ENCODE peak calls at places on chromosomes 7 and 10, in eight cellular contexts. U is NCI-H524; P is GM04504; S is CD8-positive, alpha-beta memory T cell; T is EL; V is activated T-cell treated with anti-CD3 and anti-CD28 coated beads for 1 hour; R is fibroblast of pulmonary artery; D is ELR. I is an unnamed sample.

GRCh38 chr7:25832926-25833325 is 319.1 kb upstream of the NFE2L3 start:
- DNase-seq in V (no peak), R (no peak), S (no peak), T (no peak), P (no peak), D (no peak), U (no peak), I (no peak)

GRCh38 chr7:106031271-106032029 is 68.4 kb downstream of the CDHR3 start:
- DNase-seq in T (no peak), V (no peak), D (no peak), R (peak), P (no peak), S (no peak), U (peak), I (no peak)

GRCh38 chr10:27537812-27538211 is 33.7 kb downstream of the RAB18 start:
- DNase-seq in D (no peak), S (no peak), T (no peak), R (no peak), V (no peak), P (no peak), U (no peak), I (no peak)

GRCh38 chr10:9010093-9010492 is 955.6 kb downstream of the GATA3 start:
- DNase-seq in V (no peak), P (no peak), U (no peak), T (no peak), D (no peak), S (no peak), R (no peak), I (peak)

GRCh38 chr7:22549667-22550513 is 49.9 kb upstream of the STEAP1B start:
- DNase-seq in S (no peak), T (peak), U (peak), V (no peak), D (peak), R (peak), P (no peak), I (peak)

GRCh38 chr7:70694357-70694908 is 437.5 kb upstream of the GALNT17 start:
- DNase-seq in S (peak), T (peak), R (peak), P (no peak), U (peak), V (no peak), D (peak), I (peak)

GRCh38 chr7:123580406-123581161 is 21.0 kb upstream of the ASB15 start:
- DNase-seq in S (no peak), D (peak), V (no peak), R (peak), U (peak), P (no peak), T (peak), I (peak)

GRCh38 chr10:23512355-23513058 is 73.6 kb downstream of the OTUD1 start:
- DNase-seq in T (peak), R (peak), D (peak), U (no peak), S (no peak), V (no peak), P (peak), I (peak)

GRCh38 chr7:149824748-149825566 is 13.2 kb upstream of the ZNF862 start:
- DNase-seq in S (no peak), R (no peak), D (no peak), P (no peak), T (no peak), U (no peak), V (no peak), I (no peak)

GRCh38 chr10:3783313-3783689 is 1.7 kb downstream of the KLF6 start:
- DNase-seq in V (peak), S (peak), T (peak), U (peak), P (no peak), D (peak), R (peak), I (no peak)

GRCh38 chr7:51772131-51772530 is 455.5 kb upstream of the COBL start:
- DNase-seq in U (no peak), S (no peak), D (no peak), V (no peak), T (no peak), P (no peak), R (no peak), I (no peak)

GRCh38 chr10:125162181-125162906 is 2.0 kb upstream of the CTBP2 start:
- DNase-seq in V (no peak), R (no peak), S (no peak), D (no peak), T (no peak), U (no peak), P (no peak), I (no peak)

GRCh38 chr7:65304175-65304574 is 69.5 kb upstream of the ZNF92 start:
- DNase-seq in V (no peak), T (no peak), R (no peak), D (no peak), U (no peak), P (no peak), S (no peak), I (no peak)

GRCh38 chr7:129359176-129359575 is 75.1 kb upstream of the STRIP2 start:
- DNase-seq in R (no peak), V (no peak), P (no peak), U (no peak), T (no peak), D (no peak), S (no peak), I (no peak)

GRCh38 chr7:133079296-133079695 is 2.6 kb downstream of the CHCHD3 start:
- DNase-seq in D (no peak), S (no peak), R (no peak), V (no peak), U (no peak), T (no peak), P (no peak), I (no peak)

GRCh38 chr10:78937800-78938694 is 130.7 kb upstream of the ZMIZ1 start:
- DNase-seq in V (no peak), S (no peak), T (no peak), R (no peak), U (no peak), P (no peak), D (peak), I (no peak)

I was measured in mammary epithelial cell.